ENCODE peak calls at places on chromosomes 12 and 14, in eight cellular contexts. M is osteocyte; R is activated T-cell treated with anti-CD3 and anti-CD28 coated beads, Interleukin-2, amount 50 U/mL, for 72 hours; J is NCI-H446; F is NCI-H345; S is NCI-H1436; U is NB4; O is HuH-7.5. E is an unnamed sample.

GRCh38 chr14:32192712-32193373 is 9.0 kb upstream of the RNU6-7 start:
- DNase-seq in J (no peak), U (no peak), S (no peak), R (no peak), M (no peak), O (no peak), F (no peak), E (no peak)

GRCh38 chr12:87667378-87667777 is 361.8 kb downstream of the C12orf50 start:
- DNase-seq in R (no peak), J (no peak), U (peak), M (no peak), S (no peak), O (no peak), F (no peak), E (no peak)

GRCh38 chr14:102500190-102500661 is 9.3 kb downstream of the ANKRD9 start:
- DNase-seq in F (no peak), S (no peak), J (no peak), R (no peak), U (peak), M (no peak), O (no peak), E (no peak)

GRCh38 chr12:2266666-2267623 is 214.2 kb downstream of the CACNA1C start:
- DNase-seq in M (no peak), R (no peak), F (no peak), U (no peak), O (no peak), S (no peak), J (no peak), E (peak)

GRCh38 chr12:31019561-31020308 is 53.9 kb upstream of the DDX11 start:
- DNase-seq in M (no peak), J (no peak), S (no peak), F (no peak), O (no peak), R (no peak), U (no peak), E (no peak)

GRCh38 chr12:2290091-2290490 is 237.3 kb downstream of the CACNA1C start:
- DNase-seq in F (peak), M (no peak), J (no peak), O (no peak), U (no peak), R (no peak), S (no peak), E (peak)

GRCh38 chr12:113860059-113860820 is 105.9 kb downstream of the RBM19 start:
- DNase-seq in J (no peak), S (peak), F (no peak), U (peak), R (no peak), M (no peak), O (no peak), E (no peak)

GRCh38 chr14:74763803-74764531 is 851 bp downstream of the YLPM1 start:
- DNase-seq in R (peak), U (peak), J (no peak), F (peak), S (no peak), O (peak), M (no peak), E (peak)

GRCh38 chr12:107660230-107660629 is 25.4 kb upstream of the PWP1 start:
- DNase-seq in S (no peak), R (no peak), M (no peak), U (peak), O (no peak), J (no peak), F (no peak), E (no peak)

GRCh38 chr14:54686219-54686870 is 119.4 kb downstream of the SAMD4A start:
- DNase-seq in J (no peak), O (no peak), S (no peak), U (no peak), R (no peak), M (no peak), F (no peak), E (no peak)

GRCh38 chr12:20404576-20405346 is 36.4 kb downstream of the PDE3A start:
- DNase-seq in U (peak), R (no peak), M (no peak), F (no peak), J (no peak), O (no peak), S (no peak), E (no peak)

GRCh38 chr14:75335588-75335987 is 57.0 kb downstream of the FOS start:
- DNase-seq in J (no peak), M (no peak), O (no peak), R (no peak), S (no peak), F (no peak), U (no peak), E (no peak)

GRCh38 chr14:53055003-53055402 is 98.1 kb downstream of the DDHD1 start:
- DNase-seq in S (peak), M (no peak), F (peak), O (peak), U (peak), R (no peak), J (no peak), E (peak)

GRCh38 chr12:23704992-23705943 is 244.2 kb downstream of the SOX5 start:
- DNase-seq in F (no peak), U (no peak), O (no peak), M (no peak), J (no peak), S (no peak), R (no peak), E (no peak)